ENCODE peak calls at places on chromosomes 4 and X, in five cellular contexts. C is foreskin fibroblast, M is GM13976, Z is neural progenitor cell, B is A549. O is an unnamed sample.

GRCh38 chr4:185921583-185922555 is 109.9 kb upstream of the SORBS2 start:
- DNase-seq in Z (no peak), M (no peak), C (no peak), B (no peak), O (no peak)

GRCh38 chr4:63777571-63777970 is 631.7 kb downstream of the TECRL start:
- DNase-seq in M (no peak), C (no peak), Z (no peak), B (no peak), O (no peak)

GRCh38 chr4:91113130-91113706 is 986.0 kb downstream of the CCSER1 start:
- DNase-seq in C (no peak), Z (peak), M (peak), B (peak), O (no peak)

GRCh38 chr4:147409350-147409749 is 71.5 kb upstream of the EDNRA start:
- DNase-seq in Z (no peak), M (no peak), B (no peak), C (no peak), O (no peak)

GRCh38 chr4:172573899-172574298 is 594.7 kb upstream of the GALNT7 start:
- DNase-seq in Z (no peak), C (no peak), M (no peak), B (no peak), O (no peak)

GRCh38 chr4:10020871-10021676 is at the start of gene SLC2A9:
- DNase-seq in B (no peak), M (no peak), Z (no peak), C (no peak), O (no peak)

GRCh38 chr4:89995006-89995405 is 100.4 kb downstream of the MMRN1 start:
- DNase-seq in M (no peak), B (no peak), Z (no peak), C (no peak), O (no peak)

GRCh38 chr4:28831867-28832266 is 1888.3 kb upstream of the PCDH7 start:
- DNase-seq in C (no peak), B (no peak), M (no peak), Z (no peak), O (no peak)

GRCh38 chr4:186299291-186299690 is 33.3 kb downstream of the F11 start:
- DNase-seq in Z (no peak), B (no peak), M (no peak), C (no peak), O (no peak)

GRCh38 chrX:153861733-153862300 is 24.2 kb downstream of the L1CAM start:
- DNase-seq in C (no peak), B (no peak), Z (no peak), M (no peak), O (no peak)

GRCh38 chr4:102751964-102752363 is 8.8 kb downstream of the MANBA start:
- DNase-seq in B (no peak), Z (no peak), C (no peak), M (no peak), O (no peak)

GRCh38 chr4:185839204-185839712 is 27.3 kb upstream of the SORBS2 start:
- DNase-seq in C (peak), B (peak), M (no peak), Z (peak), O (peak)

GRCh38 chr4:12304912-12305311 is 876.2 kb upstream of the HS3ST1 start:
- DNase-seq in B (no peak), M (no peak), Z (no peak), C (no peak), O (no peak)

GRCh38 chr4:87835192-87835591 is 2.4 kb downstream of the MEPE start:
- DNase-seq in C (no peak), B (no peak), M (no peak), Z (no peak), O (no peak)

GRCh38 chr4:87840149-87840548 is 7.4 kb downstream of the MEPE start:
- DNase-seq in C (no peak), Z (no peak), M (no peak), B (no peak), O (no peak)

GRCh38 chr4:87835732-87836131 is 3.0 kb downstream of the MEPE start:
- DNase-seq in B (no peak), Z (no peak), M (no peak), C (no peak), O (no peak)

GRCh38 chr4:87839309-87839946 is 6.7 kb downstream of the MEPE start:
- DNase-seq in C (peak), B (peak), M (no peak), Z (peak), O (no peak)

DNA sequence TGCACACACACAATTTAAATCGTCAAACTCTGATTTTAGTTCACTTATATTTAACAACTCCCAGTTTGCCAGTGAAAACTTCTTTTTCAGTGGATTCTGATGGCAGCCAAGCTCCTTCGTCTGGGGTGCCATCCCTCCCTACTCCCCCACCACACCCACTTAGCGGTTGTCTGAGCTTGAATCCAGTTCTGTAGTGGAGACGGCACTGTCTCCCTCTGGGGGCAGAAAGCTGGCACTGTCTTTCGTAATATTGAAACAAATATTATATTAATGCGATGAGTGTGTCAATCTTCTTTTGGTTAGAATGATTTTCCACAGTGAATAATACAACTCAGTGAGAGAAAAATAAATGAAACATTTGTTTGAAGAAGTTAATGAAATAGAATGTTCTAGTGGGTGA is 5.4 kb downstream of the MEPE start:
- DNase-seq in B (peak), M (no peak), Z (peak), C (no peak), O (no peak)
- TF ChIP-seq CTCF in B (peak), M (no peak), Z (peak), C (peak), O (peak)

DNA sequence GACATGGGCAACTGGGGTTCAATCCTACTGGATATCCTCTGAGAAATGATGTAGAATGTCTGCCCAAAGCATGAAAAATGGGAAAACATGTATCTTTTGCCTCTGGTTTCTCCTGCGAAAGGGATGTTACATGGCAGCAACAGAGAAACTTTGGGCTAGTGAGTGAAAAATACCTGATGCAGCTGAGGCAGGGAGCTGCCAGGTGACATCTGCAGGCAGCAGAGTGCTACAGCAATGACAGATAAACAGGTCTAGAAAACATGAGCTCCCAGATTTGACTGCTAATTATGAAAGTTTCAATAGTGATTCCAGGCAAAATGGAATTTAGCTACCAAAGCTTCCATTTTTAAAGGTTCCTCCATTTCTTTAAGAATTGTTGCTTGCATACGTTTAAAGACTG is 4.8 kb upstream of the CXCL1 start:
- DNase-seq in M (peak), B (peak), Z (peak), C (no peak), O (no peak)
- TF ChIP-seq CTCF in M (peak), B (peak), Z (peak), C (no peak), O (peak)

DNA sequence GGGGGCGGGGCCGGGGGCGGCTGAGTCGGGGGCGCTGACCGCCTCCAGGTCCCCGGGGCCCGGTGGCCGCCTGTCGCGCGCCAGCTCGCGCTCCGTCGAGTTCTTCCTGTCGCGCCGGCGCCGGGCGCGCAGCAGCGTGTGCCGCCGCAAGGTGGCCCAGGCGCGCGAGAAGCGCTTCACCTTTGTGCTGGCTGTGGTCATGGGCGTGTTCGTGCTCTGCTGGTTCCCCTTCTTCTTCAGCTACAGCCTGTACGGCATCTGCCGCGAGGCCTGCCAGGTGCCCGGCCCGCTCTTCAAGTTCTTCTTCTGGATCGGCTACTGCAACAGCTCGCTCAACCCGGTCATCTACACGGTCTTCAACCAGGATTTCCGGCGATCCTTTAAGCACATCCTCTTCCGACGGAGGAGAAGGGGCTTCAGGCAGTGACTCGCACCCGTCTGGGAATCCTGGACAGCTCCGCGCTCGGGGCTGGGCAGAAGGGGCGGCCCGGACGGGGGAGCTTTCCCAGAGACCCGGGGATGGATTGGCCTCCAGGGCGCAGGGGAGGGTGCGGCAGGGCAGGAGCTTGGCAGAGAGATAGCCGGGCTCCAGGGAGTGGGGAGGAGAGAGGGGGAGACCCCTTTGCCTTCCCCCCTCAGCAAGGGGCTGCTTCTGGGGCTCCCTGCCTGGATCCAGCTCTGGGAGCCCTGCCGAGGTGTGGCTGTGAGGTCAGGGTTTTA is 1.5 kb downstream of the ADRA2C start:
- DNase-seq in B (peak), Z (peak), C (no peak), M (no peak), O (no peak)
- TF ChIP-seq CTCF in B (no peak), Z (peak), C (no peak), M (no peak), O (no peak)

DNA sequence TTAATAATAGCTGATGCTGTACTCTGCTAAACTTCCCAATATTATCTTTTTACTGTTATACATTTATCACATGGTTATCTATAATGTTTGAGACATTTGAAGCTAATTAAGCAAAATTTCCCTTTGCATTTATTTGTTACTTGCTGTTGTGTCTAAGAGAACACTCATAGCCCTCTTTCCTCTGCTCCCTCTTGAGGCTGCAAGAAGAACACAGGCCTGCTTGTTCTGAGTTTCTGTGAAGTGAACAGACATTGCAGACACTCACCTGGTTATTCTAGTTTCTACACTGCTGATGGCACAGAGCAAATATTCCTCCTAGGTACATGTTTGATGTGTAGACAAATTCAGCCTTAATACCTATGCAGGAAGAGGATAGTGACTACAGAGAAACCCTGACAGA is 367.8 kb downstream of the GASK1B start:
- DNase-seq in B (peak), Z (peak), C (no peak), M (no peak), O (no peak)
- TF ChIP-seq CTCF in B (no peak), Z (peak), C (peak), M (no peak), O (peak)

DNA sequence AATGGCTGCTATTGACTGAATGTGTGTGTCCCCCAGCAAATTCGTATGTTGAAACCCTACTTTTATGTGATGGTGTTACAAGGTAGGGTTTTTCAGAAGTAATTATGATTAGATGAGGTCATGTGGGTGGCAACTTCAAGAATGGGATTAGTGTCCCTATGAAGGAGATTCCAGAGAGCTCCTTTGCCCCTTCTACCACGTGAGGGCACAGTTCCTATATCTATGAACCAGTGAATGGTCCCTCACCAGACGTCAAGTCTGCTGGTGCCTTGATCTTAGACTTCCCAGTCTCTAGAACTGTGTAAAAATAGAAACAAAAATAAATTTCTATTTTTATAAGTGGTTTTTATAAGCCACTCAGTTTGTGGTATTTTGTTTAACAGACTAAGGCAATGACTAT is 1137.6 kb upstream of the IGFBP7 start:
- DNase-seq in M (no peak), B (peak), C (no peak), Z (peak), O (no peak)
- TF ChIP-seq CTCF in M (no peak), B (peak), C (no peak), Z (peak), O (no peak)

GRCh38 chr4:33386761-33387160 is 2666.6 kb downstream of the PCDH7 start:
- DNase-seq in B (peak), C (no peak), M (no peak), Z (no peak), O (no peak)
- TF ChIP-seq CTCF in B (no peak), C (no peak), M (no peak), Z (peak), O (no peak)

GRCh38 chr4:164997941-164998340 is 20.5 kb upstream of the TRIM61 start:
- DNase-seq in Z (no peak), B (no peak), M (no peak), C (no peak), O (no peak)

DNA sequence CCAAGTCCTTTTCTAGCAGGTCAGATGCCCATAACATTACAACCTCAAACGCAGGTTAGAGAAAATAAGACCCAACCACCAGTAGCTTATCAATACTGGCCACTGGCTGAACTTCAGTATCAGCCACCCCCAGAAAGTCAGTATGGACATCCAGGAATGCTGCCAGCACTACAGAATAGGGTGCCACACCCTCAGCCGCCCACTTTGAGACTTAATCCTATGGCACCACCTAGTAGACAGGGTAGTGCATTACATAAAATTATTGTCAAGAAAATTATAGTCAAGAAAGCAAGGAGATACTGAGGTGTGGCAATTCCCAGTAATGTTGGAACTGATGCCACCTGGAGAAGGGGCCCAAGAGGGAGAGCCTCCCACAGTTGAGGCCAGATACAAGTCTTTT is 19.9 kb upstream of the TRIM61 start:
- DNase-seq in Z (no peak), M (no peak), C (no peak), B (peak), O (no peak)
- TF ChIP-seq CTCF in Z (peak), M (no peak), C (no peak), B (peak), O (no peak)

DNA sequence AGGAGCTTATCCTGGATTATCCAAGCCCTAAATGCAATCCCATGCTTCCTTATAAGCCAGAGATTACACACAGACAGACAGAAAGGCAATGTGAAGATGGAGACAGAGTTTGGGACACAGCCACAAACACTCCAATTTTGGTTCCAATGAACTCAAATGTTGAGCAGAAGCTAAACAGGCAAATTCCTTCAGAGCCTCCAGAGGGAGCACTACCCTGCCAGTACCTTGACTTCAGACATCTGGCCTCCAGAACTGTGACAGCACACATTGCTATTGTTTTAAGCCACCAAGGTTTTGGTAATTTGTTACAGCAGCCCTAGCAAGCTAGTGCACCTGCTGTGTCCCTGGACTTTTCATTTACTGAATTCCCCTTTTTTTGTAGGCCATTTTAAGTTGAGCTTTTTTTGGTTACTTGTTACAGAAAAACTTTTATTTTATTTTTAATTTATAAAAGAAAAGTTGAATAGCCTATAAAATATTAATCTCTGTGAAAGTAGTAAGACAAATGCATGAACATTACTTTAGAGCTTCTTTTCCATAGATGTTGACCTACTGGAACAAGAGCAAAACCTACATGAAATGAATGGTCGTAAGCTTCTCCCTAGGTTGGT is 33.4 kb upstream of the SRD5A3 start:
- DNase-seq in B (peak), C (peak), Z (peak), M (no peak), O (no peak)
- TF ChIP-seq CTCF in B (peak), C (peak), Z (peak), M (peak), O (peak)

GRCh38 chr4:82797591-82798081 is 960 bp downstream of the SCD5 start:
- DNase-seq in Z (peak), B (peak), M (peak), C (no peak), O (no peak)

GRCh38 chr4:82801910-82802521 is 3.4 kb upstream of the SCD5 start:
- DNase-seq in Z (no peak), M (no peak), B (peak), C (no peak), O (no peak)

GRCh38 chr4:82797048-82797590 is 1.5 kb downstream of the SCD5 start:
- DNase-seq in C (no peak), Z (peak), B (no peak), M (no peak), O (no peak)

GRCh38 chr4:82799006-82799881 is 648 bp upstream of the SCD5 start:
- DNase-seq in B (no peak), M (peak), C (no peak), Z (peak), O (no peak)

DNA sequence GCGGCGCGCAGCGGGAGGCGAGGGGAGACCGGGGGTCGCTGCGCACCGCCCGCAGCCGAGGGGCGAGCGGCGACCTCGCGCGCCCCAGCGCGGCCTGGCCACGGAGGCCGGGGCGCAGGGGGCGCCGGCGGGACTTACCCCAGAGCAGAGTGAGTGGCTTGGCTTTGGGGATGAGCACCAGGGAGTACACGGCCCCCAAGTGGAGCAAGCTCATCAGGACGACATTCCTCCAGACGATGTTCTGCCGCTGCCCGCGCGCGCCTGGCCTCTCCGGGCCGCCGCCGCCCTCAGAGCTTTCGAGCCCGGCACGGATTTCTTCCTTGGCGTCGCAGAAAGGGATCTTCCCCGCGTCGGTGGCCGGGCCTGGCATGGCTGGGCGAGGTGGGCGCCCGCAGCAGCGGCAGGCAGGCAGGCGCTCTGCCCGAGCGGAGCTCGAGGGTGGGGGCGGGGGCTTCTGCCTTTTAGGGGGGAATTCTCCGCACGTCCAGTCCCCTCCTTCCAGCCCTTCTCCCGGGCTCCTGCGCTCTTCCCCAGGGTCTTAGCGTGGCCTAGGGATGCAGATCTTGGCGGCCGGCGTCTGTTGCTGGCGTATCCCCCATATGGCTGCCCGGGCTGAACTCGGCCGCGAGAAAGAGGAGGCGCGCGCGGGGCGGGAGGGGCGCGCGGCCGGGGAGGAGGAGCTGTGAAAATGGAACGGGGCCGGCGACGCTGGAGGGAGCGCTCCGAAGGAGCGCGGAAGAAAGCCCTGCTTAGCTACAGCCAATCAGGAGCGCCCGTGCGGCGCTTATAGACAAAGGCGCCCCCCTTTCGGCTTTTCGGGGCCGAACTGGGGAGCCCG is at the start of gene SCD5:
- DNase-seq in Z (peak), M (peak), C (peak), B (peak), O (peak)
- TF ChIP-seq CTCF in Z (no peak), M (no peak), C (no peak), B (no peak), O (no peak)

O was measured in osteocyte.